ENCODE peak calls at places on chromosome 12, in five cellular contexts. F, A, W, M and R are unnamed samples.

GRCh38 chr12:92493816-92494215 is 209.0 kb upstream of the PLEKHG7 start:
- DNase-seq in A (no peak), W (no peak), M (no peak), F (no peak), R (no peak)

GRCh38 chr12:70722584-70723343 is 85.5 kb upstream of the PTPRB start:
- DNase-seq in F (no peak), A (no peak), W (peak), M (peak), R (no peak)

GRCh38 chr12:100138048-100138907 is 4.4 kb downstream of the BLTP3B start:
- DNase-seq in M (no peak), A (no peak), F (peak), W (no peak), R (no peak)

GRCh38 chr12:49039421-49040363 is 20.9 kb downstream of the KMT2D start:
- DNase-seq in W (no peak), F (no peak), M (no peak), A (no peak), R (no peak)

GRCh38 chr12:48336066-48336465 is 14.7 kb downstream of the ZNF641 start:
- DNase-seq in F (no peak), A (no peak), M (no peak), W (no peak), R (no peak)

GRCh38 chr12:131113562-131113961 is 159.9 kb downstream of the ADGRD1 start:
- DNase-seq in A (no peak), F (no peak), M (no peak), W (no peak), R (no peak)

GRCh38 chr12:4961311-4961710 is 51.6 kb downstream of the KCNA1 start:
- DNase-seq in W (no peak), M (no peak), F (no peak), A (no peak), R (no peak)

GRCh38 chr12:122918827-122919226 is 22.9 kb upstream of the VPS37B start:
- DNase-seq in A (no peak), M (no peak), F (no peak), W (no peak), R (no peak)

GRCh38 chr12:124595444-124595843 is 28.0 kb upstream of the NCOR2 start:
- DNase-seq in W (no peak), F (no peak), M (no peak), A (no peak), R (no peak)

GRCh38 chr12:69097619-69098368 is 141.6 kb upstream of the CPSF6 start:
- DNase-seq in M (no peak), W (no peak), A (no peak), F (no peak), R (no peak)

GRCh38 chr12:95473440-95473946 is 459 bp upstream of the METAP2 start:
- DNase-seq in W (peak), M (peak), F (peak), A (no peak), R (no peak)

GRCh38 chr12:33813536-33813935 is 208.8 kb upstream of the ALG10 start:
- DNase-seq in A (no peak), W (no peak), F (no peak), M (no peak), R (no peak)

GRCh38 chr12:124833693-124834122 is 30.0 kb downstream of the SCARB1 start:
- DNase-seq in F (peak), W (no peak), M (no peak), A (no peak), R (no peak)

GRCh38 chr12:95336387-95337067 is 118.9 kb downstream of the VEZT start:
- DNase-seq in W (peak), A (no peak), M (peak), F (peak), R (peak)

GRCh38 chr12:12091977-12092663 is 21.4 kb downstream of the BCL2L14 start:
- DNase-seq in W (no peak), F (no peak), M (peak), A (no peak), R (no peak)

GRCh38 chr12:65649126-65649525 is 175.2 kb upstream of the HMGA2 start:
- DNase-seq in F (no peak), W (no peak), A (peak), M (no peak), R (peak)

GRCh38 chr12:129610601-129611120 is 293.2 kb downstream of the TMEM132D start:
- DNase-seq in W (peak), M (no peak), A (no peak), F (no peak), R (no peak)

GRCh38 chr12:63400746-63401145 is 249.7 kb upstream of the AVPR1A start:
- DNase-seq in M (peak), A (peak), W (no peak), F (no peak), R (peak)

GRCh38 chr12:30753233-30753632 is 1.5 kb downstream of the CAPRIN2 start:
- DNase-seq in F (peak), M (peak), W (no peak), A (no peak), R (no peak)

GRCh38 chr12:67509987-67510386 is 138.6 kb upstream of the DYRK2 start:
- DNase-seq in A (no peak), F (no peak), W (no peak), M (no peak), R (no peak)

GRCh38 chr12:111102062-111102735 is 181.8 kb upstream of the MYL2 start:
- DNase-seq in F (no peak), W (no peak), A (no peak), M (no peak), R (no peak)

GRCh38 chr12:1915082-1915968 is 3.1 kb downstream of the CACNA2D4 start:
- DNase-seq in W (peak), A (no peak), F (no peak), M (no peak), R (no peak)

GRCh38 chr12:122079038-122079531 is 529 bp downstream of the MLXIP start:
- DNase-seq in M (no peak), W (no peak), A (no peak), F (no peak), R (no peak)

GRCh38 chr12:57816855-57817151 is 1.7 kb downstream of the AVIL start:
- DNase-seq in W (no peak), M (no peak), F (no peak), A (no peak), R (no peak)

GRCh38 chr12:75302225-75302624 is 27.9 kb downstream of the CAPS2 start:
- DNase-seq in A (no peak), M (no peak), F (no peak), W (no peak), R (no peak)

GRCh38 chr12:25280082-25280481 is 29.4 kb upstream of the KRAS start:
- DNase-seq in W (no peak), M (no peak), F (no peak), A (no peak), R (no peak)

GRCh38 chr12:10716277-10716676 is 6.8 kb downstream of the YBX3 start:
- DNase-seq in W (no peak), M (no peak), A (no peak), F (no peak), R (no peak)

GRCh38 chr12:10715491-10715890 is 7.6 kb downstream of the YBX3 start:
- DNase-seq in M (no peak), F (no peak), W (no peak), A (no peak), R (no peak)

GRCh38 chr12:10717410-10717809 is 5.7 kb downstream of the YBX3 start:
- DNase-seq in M (no peak), F (no peak), W (no peak), A (no peak), R (no peak)

GRCh38 chr12:10718279-10718821 is 4.8 kb downstream of the YBX3 start:
- DNase-seq in F (peak), W (no peak), M (no peak), A (no peak), R (peak)

GRCh38 chr12:10716704-10717315 is 6.3 kb downstream of the YBX3 start:
- DNase-seq in W (peak), F (no peak), M (no peak), A (peak), R (peak)
- H3K4me3 ChIP-seq in W (no peak), F (no peak), M (no peak), A (no peak), R (peak)

GRCh38 chr12:115468087-115468510 is 784.1 kb upstream of the TBX3 start:
- DNase-seq in A (no peak), W (peak), M (peak), F (no peak), R (no peak)
- TF ChIP-seq CTCF in A (peak), W (peak), M (peak), F (peak), R (peak)

GRCh38 chr12:54217309-54217661 is 28.5 kb upstream of the SMUG1 start:
- DNase-seq in M (no peak), W (no peak), F (no peak), A (no peak), R (no peak)
- H3K4me3 ChIP-seq in M (no peak), W (peak), F (peak), A (peak), R (peak)

DNA sequence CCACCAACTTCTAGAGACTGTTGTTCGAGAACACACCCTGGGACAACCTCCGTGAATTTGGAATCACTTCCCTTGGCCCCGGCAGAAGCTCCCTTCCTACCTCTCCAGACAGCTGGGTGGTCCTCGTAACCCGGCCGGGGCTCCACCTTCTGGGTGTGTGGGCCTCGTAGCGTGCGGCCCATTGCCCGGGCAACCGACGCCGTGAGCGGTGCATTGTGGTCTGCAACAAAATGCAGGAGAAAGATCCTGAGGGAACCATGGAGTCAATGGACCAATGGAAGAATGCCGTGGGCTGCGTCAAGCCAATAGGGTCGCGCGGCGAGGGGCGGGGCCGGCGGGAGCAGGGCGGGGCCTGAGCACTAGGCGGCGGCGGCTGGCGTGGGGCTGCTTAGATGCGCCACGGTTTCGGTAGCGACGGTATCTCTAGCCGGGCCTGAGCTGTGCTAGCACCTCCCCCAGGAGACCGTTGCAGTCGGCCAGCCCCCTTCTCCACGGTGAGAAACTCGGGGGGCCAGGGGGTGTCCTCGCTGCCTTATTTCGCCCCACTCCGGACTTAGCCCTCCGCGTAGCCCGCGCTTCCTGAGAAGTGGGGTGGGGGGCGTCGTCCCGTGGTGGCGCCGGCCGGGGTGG is at the start of gene DYNLL1:
- DNase-seq in W (peak), A (peak), M (peak), F (peak), R (peak)
- TF ChIP-seq CTCF in W (no peak), A (no peak), M (no peak), F (no peak), R (no peak)

GRCh38 chr12:109735051-109735521 is 21.5 kb downstream of the FAM222A start:
- DNase-seq in W (peak), M (peak), A (no peak), F (no peak), R (no peak)

GRCh38 chr12:109735825-109736551 is 22.4 kb downstream of the FAM222A start:
- DNase-seq in W (peak), M (peak), F (no peak), A (no peak), R (no peak)

GRCh38 chr12:109736552-109737108 is 23.0 kb downstream of the FAM222A start:
- DNase-seq in A (peak), M (peak), F (peak), W (peak), R (peak)

GRCh38 chr12:109732321-109733305 is 19.0 kb downstream of the FAM222A start:
- DNase-seq in F (no peak), W (peak), M (peak), A (no peak), R (no peak)

GRCh38 chr12:109734219-109735000 is 20.8 kb downstream of the FAM222A start:
- DNase-seq in M (peak), W (peak), F (no peak), A (no peak), R (no peak)
- H3K4me3 ChIP-seq in M (no peak), W (no peak), F (no peak), A (no peak), R (no peak)

GRCh38 chr12:106226884-106227640 is 20.8 kb downstream of the CKAP4 start:
- DNase-seq in M (peak), F (peak), W (peak), A (no peak), R (no peak)
- TF ChIP-seq CTCF in M (peak), F (peak), W (peak), A (peak), R (peak)